ENCODE peak calls at places on chromosomes 5 and 9, in five cellular contexts. One of them, this sample, is unnamed.

GRCh38 chr5:36482812-36483211 is 123.6 kb upstream of the SLC1A3 start:
- DNase-seq in IMR-90: no peak
- DNase-seq in neural crest cell: no peak
- DNase-seq in cardiac muscle cell: no peak
- DNase-seq in GM23248: no peak
- DNase-seq in this sample: no peak

GRCh38 chr5:107916731-107917725 is 246.3 kb upstream of the EFNA5 start:
- DNase-seq in cardiac muscle cell: no peak
- DNase-seq in IMR-90: no peak
- DNase-seq in GM23248: no peak
- DNase-seq in neural crest cell: no peak
- DNase-seq in this sample: no peak

GRCh38 chr9:95433096-95433852 is 83.5 kb downstream of the PTCH1 start:
- DNase-seq in neural crest cell: no peak
- DNase-seq in cardiac muscle cell: peak
- DNase-seq in IMR-90: no peak
- DNase-seq in GM23248: no peak
- DNase-seq in this sample: no peak

GRCh38 chr5:36478646-36479307 is 127.6 kb upstream of the SLC1A3 start:
- DNase-seq in neural crest cell: no peak
- DNase-seq in cardiac muscle cell: no peak
- DNase-seq in GM23248: no peak
- DNase-seq in IMR-90: no peak
- DNase-seq in this sample: no peak

GRCh38 chr9:109968332-109968657 is 188.3 kb downstream of the PALM2AKAP2 start:
- DNase-seq in neural crest cell: no peak
- DNase-seq in IMR-90: peak
- DNase-seq in GM23248: no peak
- DNase-seq in cardiac muscle cell: no peak
- DNase-seq in this sample: no peak

GRCh38 chr5:138655530-138656245 is 80.5 kb upstream of the HSPA9 start:
- DNase-seq in neural crest cell: no peak
- DNase-seq in IMR-90: no peak
- DNase-seq in GM23248: no peak
- DNase-seq in cardiac muscle cell: peak
- DNase-seq in this sample: no peak

GRCh38 chr5:179800071-179800695 is 6.4 kb downstream of the LTC4S start:
- DNase-seq in neural crest cell: no peak
- DNase-seq in cardiac muscle cell: no peak
- DNase-seq in IMR-90: no peak
- DNase-seq in GM23248: no peak
- DNase-seq in this sample: no peak

GRCh38 chr9:127883959-127884358 is 6.5 kb upstream of the AK1 start:
- DNase-seq in IMR-90: no peak
- DNase-seq in GM23248: no peak
- DNase-seq in neural crest cell: no peak
- DNase-seq in cardiac muscle cell: no peak
- DNase-seq in this sample: no peak

GRCh38 chr9:69215774-69216482 is 41.9 kb downstream of the TJP2 start:
- DNase-seq in IMR-90: no peak
- DNase-seq in GM23248: no peak
- DNase-seq in cardiac muscle cell: peak
- DNase-seq in neural crest cell: no peak
- DNase-seq in this sample: no peak

GRCh38 chr5:118596255-118596654 is 392.1 kb downstream of the DTWD2 start:
- DNase-seq in IMR-90: no peak
- DNase-seq in GM23248: no peak
- DNase-seq in cardiac muscle cell: no peak
- DNase-seq in neural crest cell: no peak
- DNase-seq in this sample: no peak

GRCh38 chr9:33438926-33439511 is 8.4 kb downstream of the AQP3 start:
- DNase-seq in cardiac muscle cell: no peak
- DNase-seq in neural crest cell: no peak
- DNase-seq in GM23248: no peak
- DNase-seq in IMR-90: no peak
- DNase-seq in this sample: no peak

GRCh38 chr5:126070481-126070880 is 352.7 kb upstream of the GRAMD2B start:
- DNase-seq in neural crest cell: no peak
- DNase-seq in IMR-90: no peak
- DNase-seq in GM23248: peak
- DNase-seq in cardiac muscle cell: peak
- DNase-seq in this sample: no peak

GRCh38 chr5:96566775-96567174 is 95.4 kb upstream of the CAST start:
- DNase-seq in IMR-90: no peak
- DNase-seq in neural crest cell: no peak
- DNase-seq in cardiac muscle cell: peak
- DNase-seq in GM23248: no peak
- DNase-seq in this sample: no peak

GRCh38 chr5:74652576-74652975 is 12.0 kb upstream of the ENC1 start:
- DNase-seq in cardiac muscle cell: no peak
- DNase-seq in neural crest cell: no peak
- DNase-seq in IMR-90: no peak
- DNase-seq in GM23248: no peak
- DNase-seq in this sample: no peak

GRCh38 chr5:117829646-117830045 is 1158.7 kb downstream of the DTWD2 start:
- DNase-seq in IMR-90: no peak
- DNase-seq in cardiac muscle cell: no peak
- DNase-seq in neural crest cell: no peak
- DNase-seq in GM23248: no peak
- DNase-seq in this sample: no peak

GRCh38 chr5:107551088-107551487 is 119.6 kb downstream of the EFNA5 start:
- DNase-seq in IMR-90: no peak
- DNase-seq in cardiac muscle cell: no peak
- DNase-seq in neural crest cell: no peak
- DNase-seq in GM23248: no peak
- DNase-seq in this sample: no peak

GRCh38 chr5:58322453-58322852 is 137.4 kb downstream of the PLK2 start:
- DNase-seq in IMR-90: peak
- DNase-seq in neural crest cell: no peak
- DNase-seq in cardiac muscle cell: peak
- DNase-seq in GM23248: peak
- DNase-seq in this sample: no peak

GRCh38 chr9:71769175-71770165 is 1.2 kb upstream of the CEMIP2 start:
- DNase-seq in cardiac muscle cell: peak
- DNase-seq in GM23248: peak
- DNase-seq in IMR-90: no peak
- DNase-seq in neural crest cell: peak
- DNase-seq in this sample: peak

GRCh38 chr5:68332546-68332945 is 117.0 kb downstream of the PIK3R1 start:
- DNase-seq in IMR-90: peak
- DNase-seq in GM23248: peak
- DNase-seq in cardiac muscle cell: no peak
- DNase-seq in neural crest cell: no peak
- DNase-seq in this sample: no peak

GRCh38 chr9:20980713-20981481 is 50.5 kb downstream of the HACD4 start:
- DNase-seq in cardiac muscle cell: peak
- DNase-seq in neural crest cell: no peak
- DNase-seq in GM23248: peak
- DNase-seq in IMR-90: peak
- DNase-seq in this sample: no peak

GRCh38 chr5:72248352-72249032 is 71.5 kb downstream of the MRPS27 start:
- DNase-seq in IMR-90: peak
- DNase-seq in GM23248: peak
- DNase-seq in cardiac muscle cell: peak
- DNase-seq in neural crest cell: no peak
- DNase-seq in this sample: no peak

GRCh38 chr5:96844476-96844990 is 31.8 kb upstream of the ERAP2 start:
- DNase-seq in cardiac muscle cell: no peak
- DNase-seq in GM23248: peak
- DNase-seq in IMR-90: peak
- DNase-seq in neural crest cell: no peak
- DNase-seq in this sample: no peak

GRCh38 chr5:111194925-111195324 is 29.3 kb upstream of the CAMK4 start:
- DNase-seq in GM23248: peak
- DNase-seq in neural crest cell: no peak
- DNase-seq in cardiac muscle cell: no peak
- DNase-seq in IMR-90: peak
- DNase-seq in this sample: no peak

GRCh38 chr5:16437974-16438373 is 27.6 kb downstream of the ZNF622 start:
- DNase-seq in GM23248: peak
- DNase-seq in IMR-90: no peak
- DNase-seq in neural crest cell: no peak
- DNase-seq in cardiac muscle cell: peak
- DNase-seq in this sample: no peak

GRCh38 chr9:91248707-91249106 is 113.0 kb downstream of the AUH start:
- DNase-seq in IMR-90: peak
- DNase-seq in GM23248: no peak
- DNase-seq in neural crest cell: no peak
- DNase-seq in cardiac muscle cell: no peak
- DNase-seq in this sample: no peak

GRCh38 chr9:136024286-136024685 is 63.1 kb upstream of the UBAC1 start:
- DNase-seq in GM23248: no peak
- DNase-seq in cardiac muscle cell: no peak
- DNase-seq in IMR-90: no peak
- DNase-seq in neural crest cell: no peak
- DNase-seq in this sample: no peak

GRCh38 chr5:171357843-171358242 is 29.8 kb upstream of the NPM1 start:
- DNase-seq in neural crest cell: no peak
- DNase-seq in cardiac muscle cell: no peak
- DNase-seq in IMR-90: no peak
- DNase-seq in GM23248: no peak
- DNase-seq in this sample: no peak

GRCh38 chr9:136777359-136777758 is 13.0 kb upstream of the LCN15 start:
- DNase-seq in GM23248: no peak
- DNase-seq in cardiac muscle cell: no peak
- DNase-seq in IMR-90: no peak
- DNase-seq in neural crest cell: no peak
- DNase-seq in this sample: no peak

GRCh38 chr5:127846884-127847283 is 143.7 kb downstream of the CCDC192 start:
- DNase-seq in GM23248: no peak
- DNase-seq in neural crest cell: no peak
- DNase-seq in cardiac muscle cell: no peak
- DNase-seq in IMR-90: no peak
- DNase-seq in this sample: no peak

GRCh38 chr9:14313951-14314423 is at the start of gene NFIB:
- DNase-seq in IMR-90: peak
- DNase-seq in neural crest cell: peak
- DNase-seq in GM23248: peak
- DNase-seq in cardiac muscle cell: peak
- DNase-seq in this sample: no peak

GRCh38 chr9:8337834-8338233 is 538.3 kb upstream of the DMAC1 start:
- DNase-seq in cardiac muscle cell: no peak
- DNase-seq in neural crest cell: no peak
- DNase-seq in IMR-90: no peak
- DNase-seq in GM23248: no peak
- DNase-seq in this sample: no peak

GRCh38 chr5:152503206-152503605 is 98.1 kb upstream of the NMUR2 start:
- DNase-seq in IMR-90: no peak
- DNase-seq in cardiac muscle cell: no peak
- DNase-seq in GM23248: no peak
- DNase-seq in neural crest cell: no peak
- DNase-seq in this sample: no peak

GRCh38 chr9:93634311-93635185 is 58.2 kb downstream of the PHF2 start:
- DNase-seq in neural crest cell: no peak
- DNase-seq in GM23248: no peak
- DNase-seq in IMR-90: no peak
- DNase-seq in cardiac muscle cell: no peak
- DNase-seq in this sample: no peak

GRCh38 chr5:14460844-14461398 is 120.7 kb upstream of the OTULINL start:
- DNase-seq in IMR-90: no peak
- DNase-seq in cardiac muscle cell: no peak
- DNase-seq in GM23248: no peak
- DNase-seq in neural crest cell: no peak
- DNase-seq in this sample: no peak

GRCh38 chr9:93087971-93088655 is 7.9 kb upstream of the CARD19 start:
- DNase-seq in neural crest cell: no peak
- DNase-seq in cardiac muscle cell: no peak
- DNase-seq in GM23248: no peak
- DNase-seq in IMR-90: no peak
- DNase-seq in this sample: no peak

GRCh38 chr5:12392246-12392645 is 488.0 kb upstream of the CTNND2 start:
- DNase-seq in GM23248: no peak
- DNase-seq in IMR-90: no peak
- DNase-seq in cardiac muscle cell: no peak
- DNase-seq in neural crest cell: no peak
- DNase-seq in this sample: no peak

This sample was measured in memory B cell.